ENCODE peak calls at places on chromosomes 6 and 20, in seven cellular contexts. T, Q, C, Z, B, J and N are unnamed samples.
A peak's percentile ranks its signal among the peaks of the same experiment; 100 is the strongest.

GRCh38 chr20:49320460-49320859 is 42.6 kb upstream of the ZNFX1 start:
- DNase-seq in B (no peak), T (peak; percentile 38), J (no peak), C (no peak), Q (peak; percentile 94), Z (peak; percentile 62), N (peak; percentile 84)

GRCh38 chr6:56795852-56796532 is 153.3 kb upstream of the DST start:
- DNase-seq in C (no peak), Q (no peak), B (no peak), T (peak; percentile 43), Z (peak; percentile 68), J (no peak), N (no peak)

GRCh38 chr6:92683769-92684168 is 735.6 kb downstream of the EPHA7 start:
- DNase-seq in Q (no peak), C (no peak), B (no peak), J (no peak), T (no peak), Z (no peak), N (no peak)

GRCh38 chr6:35165630-35166071 is 24.5 kb upstream of the TCP11 start:
- DNase-seq in B (no peak), Q (no peak), J (peak; percentile 45), C (no peak), T (peak; percentile 87), Z (no peak), N (no peak)

GRCh38 chr6:96816182-96816888 is 20.9 kb downstream of the GPR63 start:
- DNase-seq in Z (peak; percentile 52), Q (peak; percentile 81), B (no peak), J (no peak), T (peak; percentile 48), C (no peak), N (peak; percentile 36)

GRCh38 chr6:21981235-21981833 is 315.5 kb downstream of the PRL start:
- DNase-seq in Q (no peak), J (no peak), C (no peak), B (no peak), T (no peak), Z (no peak), N (no peak)

GRCh38 chr20:22691369-22692118 is 107.2 kb upstream of the FOXA2 start:
- DNase-seq in B (peak; percentile 58), Z (peak; percentile 70), J (peak; percentile 55), C (peak; percentile 72), Q (peak; percentile 80), T (peak; percentile 63), N (peak; percentile 84)

GRCh38 chr20:6530254-6530653 is 237.2 kb upstream of the BMP2 start:
- DNase-seq in C (no peak), T (peak; percentile 41), Z (peak; percentile 74), J (no peak), Q (no peak), B (no peak), N (no peak)

GRCh38 chr6:55474386-55474785 is 104.6 kb downstream of the HMGCLL1 start:
- DNase-seq in Z (no peak), Q (no peak), C (no peak), B (no peak), J (no peak), T (peak; percentile 10), N (no peak)

GRCh38 chr6:155850408-155850841 is 394.8 kb upstream of the NOX3 start:
- DNase-seq in T (peak; percentile 58), C (no peak), J (no peak), Z (peak; percentile 64), B (no peak), Q (no peak), N (no peak)

GRCh38 chr6:14658909-14659561 is 541.5 kb downstream of the CD83 start:
- DNase-seq in C (no peak), Q (peak; percentile 86), Z (peak; percentile 50), J (peak; percentile 91), T (peak; percentile 83), B (no peak), N (no peak)

GRCh38 chr6:131281471-131282270 is 146.4 kb downstream of the AKAP7 start:
- DNase-seq in B (no peak), Q (peak; percentile 69), T (peak; percentile 17), Z (peak; percentile 53), J (no peak), C (peak; percentile 40), N (peak; percentile 69)

GRCh38 chr6:44696099-44696498 is 308.6 kb downstream of the CDC5L start:
- DNase-seq in Q (no peak), J (no peak), C (no peak), B (no peak), T (peak; percentile 6), Z (no peak), N (peak; percentile 16)

GRCh38 chr6:27872634-27873028 is 39.6 kb downstream of the OR2B2 start:
- DNase-seq in Q (no peak), B (no peak), C (no peak), J (no peak), Z (no peak), T (no peak), N (no peak)

GRCh38 chr6:16711551-16712249 is 49.6 kb downstream of the ATXN1 start:
- DNase-seq in Q (no peak), Z (no peak), B (no peak), C (no peak), J (peak; percentile 43), T (no peak), N (no peak)

GRCh38 chr6:159969921-159970320 is 1.0 kb downstream of the IGF2R start:
- DNase-seq in T (peak; percentile 84), B (no peak), Q (peak; percentile 91), Z (peak; percentile 94), J (no peak), C (peak; percentile 64), N (no peak)

GRCh38 chr6:20661721-20662120 is 127.5 kb downstream of the CDKAL1 start:
- DNase-seq in Q (no peak), T (peak; percentile 50), B (no peak), Z (no peak), C (no peak), J (no peak), N (no peak)

GRCh38 chr6:140366991-140367390 is 992.5 kb upstream of the CITED2 start:
- DNase-seq in Q (peak; percentile 70), T (peak; percentile 95), B (no peak), Z (peak; percentile 71), J (peak; percentile 60), C (no peak), N (no peak)

GRCh38 chr6:111737065-111737521 is 131.4 kb upstream of the TRAF3IP2 start:
- DNase-seq in Z (peak; percentile 80), J (no peak), T (peak; percentile 70), B (no peak), Q (no peak), C (no peak), N (no peak)

GRCh38 chr6:13457577-13457976 is 29.8 kb downstream of the GFOD1 start:
- DNase-seq in C (no peak), Z (no peak), J (no peak), T (peak; percentile 79), Q (no peak), B (no peak), N (no peak)

GRCh38 chr6:61887425-61887824 is 398.6 kb downstream of the KHDRBS2 start:
- DNase-seq in Q (peak; percentile 43), J (no peak), T (no peak), Z (peak; percentile 73), C (no peak), B (no peak), N (no peak)

GRCh38 chr20:59137532-59137931 is 26.1 kb upstream of the ZNF831 start:
- DNase-seq in T (no peak), B (no peak), Z (no peak), Q (no peak), J (no peak), C (no peak), N (no peak)

GRCh38 chr20:34544109-34544793 is 14.3 kb upstream of the MAP1LC3A start:
- DNase-seq in Q (peak; percentile 53), C (no peak), B (no peak), J (no peak), Z (no peak), T (no peak), N (peak; percentile 52)

GRCh38 chr6:161048636-161049035 is 57.1 kb downstream of the MAP3K4 start:
- DNase-seq in T (peak; percentile 70), Q (no peak), C (no peak), Z (no peak), J (no peak), B (no peak), N (no peak)

GRCh38 chr6:166707045-166707444 is 80.0 kb upstream of the RPS6KA2 start:
- DNase-seq in Z (peak; percentile 24), T (peak; percentile 8), Q (peak; percentile 65), B (peak; percentile 34), C (peak; percentile 30), J (peak; percentile 17), N (peak; percentile 82)

GRCh38 chr6:55868910-55869479 is 6.4 kb downstream of the BMP5 start:
- DNase-seq in C (no peak), Z (peak; percentile 53), J (no peak), Q (no peak), B (no peak), T (peak; percentile 75), N (no peak)

GRCh38 chr6:56091159-56091869 is 156.1 kb downstream of the COL21A1 start:
- DNase-seq in T (peak; percentile 85), C (no peak), Z (peak; percentile 89), B (no peak), Q (no peak), J (no peak), N (no peak)

GRCh38 chr20:56433880-56434255 is 21.8 kb downstream of the CASS4 start:
- DNase-seq in J (peak; percentile 35), Q (no peak), B (no peak), T (peak; percentile 94), C (no peak), Z (peak; percentile 48), N (no peak)

GRCh38 chr6:138869343-138869742 is 73.5 kb downstream of the ECT2L start:
- DNase-seq in Q (peak; percentile 43), C (no peak), T (no peak), J (no peak), B (no peak), Z (no peak), N (no peak)

GRCh38 chr6:78942451-78942850 is 75.1 kb downstream of the IRAK1BP1 start:
- DNase-seq in C (no peak), Q (no peak), Z (peak; percentile 37), B (no peak), T (peak; percentile 15), J (no peak), N (no peak)
- H3K23ac ChIP-seq in C (no peak overlapping the region), Q (no peak overlapping the region), Z (no peak overlapping the region), B (no peak overlapping the region), T (no peak overlapping the region), J (no peak overlapping the region), N (no peak overlapping the region)

GRCh38 chr6:107870379-107870778 is 46.3 kb upstream of the SCML4 start:
- DNase-seq in T (peak; percentile 80), Q (no peak), B (no peak), C (no peak), Z (no peak), J (no peak), N (no peak)
- H3K23ac ChIP-seq in T (no peak overlapping the region), Q (no peak overlapping the region), B (no peak overlapping the region), C (no peak overlapping the region), Z (no peak overlapping the region), J (no peak overlapping the region), N (no peak overlapping the region)

GRCh38 chr6:132445201-132445951 is 44.1 kb upstream of the MOXD1 start:
- DNase-seq in Q (peak; percentile 27), T (peak; percentile 88), C (no peak), B (no peak), J (peak; percentile 71), Z (peak; percentile 55), N (no peak)
- H3K23ac ChIP-seq in Q (no peak overlapping the region), T (no peak overlapping the region), C (no peak overlapping the region), B (no peak overlapping the region), J (no peak overlapping the region), Z (no peak overlapping the region), N (no peak overlapping the region)

GRCh38 chr6:95577317-95578105 is at the start of gene MANEA:
- DNase-seq in Z (peak; percentile 95), Q (peak; percentile 96), J (peak; percentile 75), C (peak; percentile 82), B (peak; percentile 65), T (peak; percentile 85), N (peak; percentile 83)
- H3K23ac ChIP-seq in Z (no peak within 1 kb of the TSS), Q (peak within 1 kb of the TSS; percentile 81), J (peak within 1 kb of the TSS; percentile 43), C (peak within 1 kb of the TSS; percentile 4), B (no peak within 1 kb of the TSS), T (peak within 1 kb of the TSS; percentile 92), N (no peak within 1 kb of the TSS)

GRCh38 chr6:29633532-29633901 is 534 bp upstream of the GABBR1 start:
- DNase-seq in Q (no peak), C (no peak), J (no peak), T (peak; percentile 15), Z (no peak), B (no peak), N (no peak)
- H3K23ac ChIP-seq in Q (no peak overlapping the region), C (peak overlapping the region; percentile 87), J (no peak overlapping the region), T (peak overlapping the region; percentile 66), Z (no peak overlapping the region), B (no peak overlapping the region), N (no peak overlapping the region)